ENCODE peak calls at places on chromosomes 4 and X, in five cellular contexts. One of them, this sample, is unnamed.

GRCh38 chr4:2073808-2074481 is 14.8 kb downstream of the NAT8L start:
- DNase-seq in LoVo: no peak
- DNase-seq in OCI-LY7: no peak
- DNase-seq in stimulated activated naive CD4-positive, alpha-beta T cell: no peak
- DNase-seq in activated CD8-positive, alpha-beta memory T cell treated with anti-CD3 and anti-CD28 coated beads for 1 hour: no peak
- DNase-seq in this sample: no peak

GRCh38 chr4:121656269-121656641 is 40.5 kb downstream of the ANXA5 start:
- DNase-seq in LoVo: peak; percentile 10
- DNase-seq in OCI-LY7: peak; percentile 47
- DNase-seq in stimulated activated naive CD4-positive, alpha-beta T cell: no peak
- DNase-seq in activated CD8-positive, alpha-beta memory T cell treated with anti-CD3 and anti-CD28 coated beads for 1 hour: no peak
- DNase-seq in this sample: peak; percentile 51

GRCh38 chrX:119573840-119574393 is 446 bp upstream of the UBE2A start:
- DNase-seq in LoVo: no peak
- DNase-seq in OCI-LY7: peak; percentile 68
- DNase-seq in stimulated activated naive CD4-positive, alpha-beta T cell: peak; percentile 37
- DNase-seq in activated CD8-positive, alpha-beta memory T cell treated with anti-CD3 and anti-CD28 coated beads for 1 hour: no peak
- DNase-seq in this sample: no peak

GRCh38 chr4:87227704-87228560 is 7.5 kb upstream of the KLHL8 start:
- DNase-seq in LoVo: no peak
- DNase-seq in OCI-LY7: no peak
- DNase-seq in stimulated activated naive CD4-positive, alpha-beta T cell: no peak
- DNase-seq in activated CD8-positive, alpha-beta memory T cell treated with anti-CD3 and anti-CD28 coated beads for 1 hour: no peak
- DNase-seq in this sample: no peak

GRCh38 chr4:106365613-106366012 is 3.0 kb downstream of the GIMD1 start:
- DNase-seq in LoVo: peak; percentile 11
- DNase-seq in OCI-LY7: no peak
- DNase-seq in stimulated activated naive CD4-positive, alpha-beta T cell: no peak
- DNase-seq in activated CD8-positive, alpha-beta memory T cell treated with anti-CD3 and anti-CD28 coated beads for 1 hour: no peak
- DNase-seq in this sample: no peak

GRCh38 chrX:53440631-53441517 is 6.7 kb upstream of the HSD17B10 start:
- DNase-seq in LoVo: peak; percentile 51
- DNase-seq in OCI-LY7: no peak
- DNase-seq in stimulated activated naive CD4-positive, alpha-beta T cell: no peak
- DNase-seq in activated CD8-positive, alpha-beta memory T cell treated with anti-CD3 and anti-CD28 coated beads for 1 hour: no peak
- DNase-seq in this sample: peak; percentile 63

GRCh38 chr4:137651128-137651527 is 118.8 kb upstream of the PCDH18 start:
- DNase-seq in LoVo: no peak
- DNase-seq in OCI-LY7: no peak
- DNase-seq in stimulated activated naive CD4-positive, alpha-beta T cell: no peak
- DNase-seq in activated CD8-positive, alpha-beta memory T cell treated with anti-CD3 and anti-CD28 coated beads for 1 hour: no peak
- DNase-seq in this sample: no peak

GRCh38 chrX:119624417-119624816 is 18.2 kb upstream of the NKRF start:
- DNase-seq in LoVo: no peak
- DNase-seq in OCI-LY7: no peak
- DNase-seq in stimulated activated naive CD4-positive, alpha-beta T cell: no peak
- DNase-seq in activated CD8-positive, alpha-beta memory T cell treated with anti-CD3 and anti-CD28 coated beads for 1 hour: no peak
- DNase-seq in this sample: no peak

GRCh38 chrX:73922856-73923429 is 359.9 kb downstream of the CHIC1 start:
- DNase-seq in LoVo: no peak
- DNase-seq in OCI-LY7: no peak
- DNase-seq in stimulated activated naive CD4-positive, alpha-beta T cell: no peak
- DNase-seq in activated CD8-positive, alpha-beta memory T cell treated with anti-CD3 and anti-CD28 coated beads for 1 hour: no peak
- DNase-seq in this sample: no peak

This sample was measured in lower lobe of right lung.